ENCODE peak calls at places on chromosomes 3 and 15, in four cellular contexts. One of them, this sample, is unnamed.

GRCh38 chr3:23404241-23404640 is 201.1 kb downstream of the UBE2E2 start:
- DNase-seq in HepG2: no peak
- DNase-seq in HEK293T: no peak
- DNase-seq in K562: no peak
- DNase-seq in this sample: no peak

GRCh38 chr15:47485419-47485818 is 231.9 kb upstream of the SEMA6D start:
- DNase-seq in HEK293T: no peak
- DNase-seq in K562: no peak
- DNase-seq in HepG2: no peak
- DNase-seq in this sample: no peak

GRCh38 chr3:126147147-126147931 is 33.0 kb downstream of the ALDH1L1 start:
- DNase-seq in HEK293T: no peak
- DNase-seq in HepG2: no peak
- DNase-seq in K562: no peak
- DNase-seq in this sample: no peak

GRCh38 chr3:38545396-38545949 is 49.3 kb downstream of the EXOG start:
- DNase-seq in K562: no peak
- DNase-seq in HEK293T: no peak
- DNase-seq in HepG2: no peak
- DNase-seq in this sample: no peak

GRCh38 chr3:124916837-124917409 is 17.6 kb downstream of the MUC13 start:
- DNase-seq in K562: no peak
- DNase-seq in HEK293T: no peak
- DNase-seq in HepG2: no peak
- DNase-seq in this sample: no peak

GRCh38 chr3:172221550-172221949 is 182.2 kb downstream of the FNDC3B start:
- DNase-seq in HepG2: no peak
- DNase-seq in K562: no peak
- DNase-seq in HEK293T: no peak
- DNase-seq in this sample: no peak

GRCh38 chr15:67717776-67718175 is 107.5 kb upstream of the SKOR1 start:
- DNase-seq in K562: no peak
- DNase-seq in HepG2: no peak
- DNase-seq in HEK293T: no peak
- DNase-seq in this sample: no peak

GRCh38 chr3:11705049-11705448 is 61.3 kb upstream of the VGLL4 start:
- DNase-seq in HEK293T: no peak
- DNase-seq in K562: peak
- DNase-seq in HepG2: no peak
- DNase-seq in this sample: no peak

GRCh38 chr3:86047329-86047625 is 943.7 kb downstream of the VGLL3 start:
- DNase-seq in HepG2: no peak
- DNase-seq in HEK293T: no peak
- DNase-seq in K562: no peak
- DNase-seq in this sample: no peak

GRCh38 chr15:38274135-38274534 is 21.5 kb downstream of the SPRED1 start:
- DNase-seq in HEK293T: no peak
- DNase-seq in K562: no peak
- DNase-seq in HepG2: no peak
- DNase-seq in this sample: no peak

GRCh38 chr15:94198633-94199032 is 32.7 kb upstream of the MCTP2 start:
- DNase-seq in HEK293T: no peak
- DNase-seq in K562: no peak
- DNase-seq in HepG2: no peak
- DNase-seq in this sample: no peak

GRCh38 chr15:88695046-88695445 is 56.2 kb downstream of the ISG20 start:
- DNase-seq in HepG2: no peak
- DNase-seq in K562: no peak
- DNase-seq in HEK293T: no peak
- DNase-seq in this sample: no peak

GRCh38 chr3:94416768-94417167 is 353.9 kb downstream of the NSUN3 start:
- DNase-seq in HEK293T: no peak
- DNase-seq in HepG2: no peak
- DNase-seq in K562: no peak
- DNase-seq in this sample: no peak

GRCh38 chr3:185225523-185225922 is 28.3 kb downstream of the EHHADH start:
- DNase-seq in HepG2: no peak
- DNase-seq in K562: no peak
- DNase-seq in HEK293T: no peak
- DNase-seq in this sample: no peak

GRCh38 chr15:67524235-67524634 is 3.3 kb downstream of the C15orf61 start:
- DNase-seq in HEK293T: no peak
- DNase-seq in HepG2: no peak
- DNase-seq in K562: no peak
- DNase-seq in this sample: no peak

GRCh38 chr3:55620361-55621025 is 133.4 kb upstream of the WNT5A start:
- DNase-seq in K562: no peak
- DNase-seq in HepG2: no peak
- DNase-seq in HEK293T: peak
- DNase-seq in this sample: no peak

GRCh38 chr15:77507151-77507847 is 86.6 kb downstream of the HMG20A start:
- DNase-seq in HEK293T: no peak
- DNase-seq in HepG2: no peak
- DNase-seq in K562: no peak
- DNase-seq in this sample: no peak

GRCh38 chr15:34841220-34841841 is 46.0 kb upstream of the ACTC1 start:
- DNase-seq in HEK293T: no peak
- DNase-seq in K562: no peak
- DNase-seq in HepG2: no peak
- DNase-seq in this sample: no peak
- TF ChIP-seq ELF4 in HEK293T: no peak
- TF ChIP-seq ELF4 in K562: no peak
- TF ChIP-seq ELF4 in HepG2: no peak
- TF ChIP-seq ELF4 in this sample: no peak

GRCh38 chr15:48556159-48556897 is 89.2 kb downstream of the FBN1 start:
- DNase-seq in HepG2: no peak
- DNase-seq in K562: no peak
- DNase-seq in HEK293T: no peak
- DNase-seq in this sample: no peak

GRCh38 chr15:48557335-48557734 is 88.2 kb downstream of the FBN1 start:
- DNase-seq in K562: no peak
- DNase-seq in HEK293T: no peak
- DNase-seq in HepG2: no peak
- DNase-seq in this sample: no peak

GRCh38 chr15:48555244-48555804 is 90.2 kb downstream of the FBN1 start:
- DNase-seq in HEK293T: no peak
- DNase-seq in K562: no peak
- DNase-seq in HepG2: no peak
- DNase-seq in this sample: no peak

GRCh38 chr15:48560321-48561051 is 85.0 kb downstream of the FBN1 start:
- DNase-seq in HepG2: no peak
- DNase-seq in HEK293T: no peak
- DNase-seq in K562: no peak
- DNase-seq in this sample: no peak

GRCh38 chr15:48559270-48559669 is 86.2 kb downstream of the FBN1 start:
- DNase-seq in K562: no peak
- DNase-seq in HEK293T: no peak
- DNase-seq in HepG2: no peak
- DNase-seq in this sample: no peak
- TF ChIP-seq SP1 in K562: no peak
- TF ChIP-seq SP1 in HEK293T: no peak
- TF ChIP-seq SP1 in HepG2: no peak
- TF ChIP-seq SP1 in this sample: no peak

DNA sequence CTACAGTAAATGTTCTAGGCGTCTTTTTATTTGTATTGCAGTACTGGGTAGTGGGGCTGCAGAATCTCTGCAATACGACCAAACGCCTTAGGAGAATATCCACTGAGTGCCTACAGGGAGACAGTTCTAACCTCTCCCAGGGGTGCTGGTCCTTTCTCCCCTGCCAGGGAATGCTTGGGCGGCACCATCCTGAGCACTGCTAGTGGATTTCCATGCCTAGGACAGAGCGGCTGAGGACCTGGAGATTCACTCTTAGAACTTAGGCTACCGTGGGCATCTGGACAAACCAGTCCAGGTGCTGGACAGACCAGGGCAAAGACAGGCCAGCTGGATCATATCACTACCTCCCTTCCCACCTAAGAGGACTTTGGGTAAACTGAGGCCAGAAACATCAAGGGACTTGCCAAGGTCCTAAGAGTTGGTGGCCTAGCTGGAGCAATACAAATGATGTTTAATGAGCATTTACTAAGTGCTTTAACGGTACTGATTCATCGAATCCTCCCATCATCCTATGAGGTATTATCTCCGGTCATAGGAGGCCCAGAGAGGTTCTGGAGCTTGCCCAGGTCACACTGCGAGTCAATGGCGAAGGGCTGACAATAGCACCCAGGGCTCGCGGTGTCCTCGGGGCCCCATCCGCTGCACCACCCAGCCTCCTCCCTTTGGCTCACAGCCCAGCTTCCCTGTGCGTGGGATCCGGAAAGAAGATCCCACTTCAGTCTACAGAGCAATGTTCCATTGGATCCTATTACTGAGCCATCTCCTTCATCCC is 822 bp downstream of the TMEM44 start:
- DNase-seq in HepG2: no peak
- DNase-seq in K562: no peak
- DNase-seq in HEK293T: peak
- DNase-seq in this sample: no peak
- TF ChIP-seq ELF4 in HepG2: no peak
- TF ChIP-seq ELF4 in K562: no peak
- TF ChIP-seq ELF4 in HEK293T: no peak
- TF ChIP-seq ELF4 in this sample: no peak

GRCh38 chr3:151314132-151314531 is 2.5 kb downstream of the GPR87 start:
- DNase-seq in HepG2: no peak
- DNase-seq in HEK293T: no peak
- DNase-seq in K562: no peak
- DNase-seq in this sample: no peak

GRCh38 chr3:151316267-151316991 is at the start of gene GPR87:
- DNase-seq in K562: no peak
- DNase-seq in HepG2: no peak
- DNase-seq in HEK293T: no peak
- DNase-seq in this sample: no peak

GRCh38 chr3:151314593-151314992 is 2.0 kb downstream of the GPR87 start:
- DNase-seq in HepG2: no peak
- DNase-seq in K562: no peak
- DNase-seq in HEK293T: no peak
- DNase-seq in this sample: no peak

GRCh38 chr3:151315846-151316245 is 774 bp downstream of the GPR87 start:
- DNase-seq in HepG2: no peak
- DNase-seq in HEK293T: no peak
- DNase-seq in K562: no peak
- DNase-seq in this sample: no peak

GRCh38 chr3:151315136-151315535 is 1.5 kb downstream of the GPR87 start:
- DNase-seq in HEK293T: no peak
- DNase-seq in K562: no peak
- DNase-seq in HepG2: no peak
- DNase-seq in this sample: no peak
- TF ChIP-seq SP1 in HEK293T: no peak
- TF ChIP-seq SP1 in K562: no peak
- TF ChIP-seq SP1 in HepG2: no peak
- TF ChIP-seq SP1 in this sample: no peak

GRCh38 chr3:195887670-195888069 is 20.7 kb downstream of the TNK2 start:
- DNase-seq in HepG2: no peak
- DNase-seq in HEK293T: no peak
- DNase-seq in K562: no peak
- DNase-seq in this sample: no peak
- TF ChIP-seq ELF4 in HepG2: no peak
- TF ChIP-seq ELF4 in HEK293T: no peak
- TF ChIP-seq ELF4 in K562: no peak
- TF ChIP-seq ELF4 in this sample: no peak

DNA sequence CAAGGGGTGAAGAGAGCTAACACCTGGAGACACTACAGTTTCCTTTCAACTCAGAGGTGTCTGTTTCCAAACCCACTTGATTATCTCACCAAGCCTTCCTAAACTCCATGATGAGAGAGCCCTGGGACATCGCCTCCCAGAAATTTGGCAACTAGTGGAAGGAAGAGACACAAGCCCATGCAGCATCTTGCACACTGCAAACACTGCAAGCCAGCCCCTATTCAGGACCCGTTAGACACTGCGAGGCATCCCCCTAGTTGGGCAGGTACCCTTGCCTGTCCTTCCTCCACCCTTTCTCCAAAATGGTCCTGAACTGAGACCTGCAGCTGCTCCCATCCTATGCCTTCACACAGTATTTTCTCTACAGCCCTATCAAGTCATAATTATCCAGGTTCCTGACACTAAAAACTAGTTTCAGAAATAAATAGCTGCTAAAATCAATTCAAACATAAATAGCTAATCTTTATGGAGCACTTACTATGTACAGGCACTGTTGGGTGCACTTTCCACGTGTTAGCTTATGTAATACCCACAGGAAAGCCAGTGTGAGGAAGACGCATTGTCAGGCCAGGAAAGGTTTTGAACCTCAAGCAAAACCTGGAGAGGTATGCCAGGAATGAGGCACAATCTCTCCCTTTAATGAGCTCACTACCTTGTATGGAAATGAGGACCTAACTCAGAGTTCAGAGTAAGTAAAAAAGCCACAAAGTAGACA is 2.8 kb downstream of the MAGI1 start:
- DNase-seq in K562: no peak
- DNase-seq in HEK293T: no peak
- DNase-seq in HepG2: peak
- DNase-seq in this sample: no peak
- TF ChIP-seq SP1 in K562: no peak
- TF ChIP-seq SP1 in HEK293T: no peak
- TF ChIP-seq SP1 in HepG2: no peak
- TF ChIP-seq SP1 in this sample: no peak

GRCh38 chr3:177781686-177782161 is 584.4 kb upstream of the TBL1XR1 start:
- DNase-seq in K562: no peak
- DNase-seq in HEK293T: no peak
- DNase-seq in HepG2: no peak
- DNase-seq in this sample: no peak
- TF ChIP-seq ELF4 in K562: no peak
- TF ChIP-seq ELF4 in HEK293T: no peak
- TF ChIP-seq ELF4 in HepG2: no peak
- TF ChIP-seq ELF4 in this sample: no peak